ENCODE peak calls at places on chromosome 12, in four cellular contexts. P is HCT116, Z is stomach, G is HepG2. Y is an unnamed sample.

GRCh38 chr12:116533343-116534248 is 25.6 kb upstream of the MAP1LC3B2 start:
- DNase-seq in P (peak; percentile 62), Z (peak; percentile 79), G (no peak), Y (peak; percentile 80)

GRCh38 chr12:123942911-123943648 is 29.6 kb downstream of the CCDC92 start:
- DNase-seq in P (no peak), Z (no peak), G (no peak), Y (no peak)

GRCh38 chr12:100267603-100268281 is 765 bp downstream of the SCYL2 start:
- DNase-seq in P (no peak), Z (peak; percentile 33), G (peak; percentile 12), Y (no peak)

GRCh38 chr12:19431407-19432308 is 7.6 kb upstream of the AEBP2 start:
- DNase-seq in P (no peak), Z (no peak), G (no peak), Y (no peak)

GRCh38 chr12:19144287-19144686 is 14.8 kb downstream of the PLEKHA5 start:
- DNase-seq in P (no peak), Z (no peak), G (no peak), Y (no peak)

GRCh38 chr12:122203301-122203967 is at the start of gene B3GNT4:
- DNase-seq in P (peak; percentile 32), Z (peak; percentile 72), G (no peak), Y (no peak)

GRCh38 chr12:3090238-3091029 is 13.3 kb downstream of the TSPAN9 start:
- DNase-seq in P (no peak), Z (no peak), G (peak; percentile 29), Y (no peak)

GRCh38 chr12:10641735-10642500 is 28.5 kb upstream of the MAGOHB start:
- DNase-seq in P (no peak), Z (no peak), G (no peak), Y (no peak)

GRCh38 chr12:88419794-88420193 is 160.5 kb downstream of the KITLG start:
- DNase-seq in P (no peak), Z (peak; percentile 30), G (no peak), Y (no peak)

GRCh38 chr12:59708059-59708458 is 112.2 kb downstream of the SLC16A7 start:
- DNase-seq in P (peak; percentile 1), Z (no peak), G (no peak), Y (no peak)

GRCh38 chr12:52020539-52021336 is 14.0 kb downstream of the TAMALIN start:
- DNase-seq in P (no peak), Z (peak; percentile 55), G (peak; percentile 48), Y (no peak)

GRCh38 chr12:81461163-81461562 is 298.0 kb downstream of the PPFIA2 start:
- DNase-seq in P (no peak), Z (no peak), G (no peak), Y (no peak)

GRCh38 chr12:6373022-6373787 is 2.2 kb downstream of the SCNN1A start:
- DNase-seq in P (peak; percentile 65), Z (peak; percentile 44), G (no peak), Y (no peak)

GRCh38 chr12:25972783-25973182 is 14.3 kb downstream of the RASSF8 start:
- DNase-seq in P (no peak), Z (no peak), G (no peak), Y (no peak)

GRCh38 chr12:123886258-123886657 is 86.4 kb downstream of the CCDC92 start:
- DNase-seq in P (no peak), Z (no peak), G (no peak), Y (no peak)

GRCh38 chr12:121465921-121466799 is 66.2 kb downstream of the RNF34 start:
- DNase-seq in P (no peak), Z (peak; percentile 29), G (no peak), Y (no peak)

GRCh38 chr12:5390174-5390799 is 41.6 kb upstream of the NTF3 start:
- DNase-seq in P (no peak), Z (no peak), G (no peak), Y (no peak)

GRCh38 chr12:127383281-127383680 is 883.7 kb upstream of the TMEM132C start:
- DNase-seq in P (no peak), Z (no peak), G (no peak), Y (no peak)

GRCh38 chr12:124233041-124233836 is 61.7 kb upstream of the RFLNA start:
- DNase-seq in P (no peak), Z (peak; percentile 56), G (no peak), Y (no peak)

GRCh38 chr12:49244161-49244560 is 20.7 kb upstream of the TUBA1C start:
- DNase-seq in P (no peak), Z (no peak), G (no peak), Y (no peak)

GRCh38 chr12:56518570-56518969 is 3.0 kb upstream of the RBMS2 start:
- DNase-seq in P (no peak), Z (no peak), G (peak; percentile 38), Y (no peak)

GRCh38 chr12:91203610-91204009 is 21.0 kb upstream of the DCN start:
- DNase-seq in P (no peak), Z (no peak), G (no peak), Y (no peak)

GRCh38 chr12:57126561-57126960 is 1.7 kb upstream of the LRP1 start:
- DNase-seq in P (no peak), Z (no peak), G (no peak), Y (no peak)

GRCh38 chr12:130070017-130070653 is 92.1 kb upstream of the FZD10 start:
- DNase-seq in P (no peak), Z (no peak), G (no peak), Y (no peak)

GRCh38 chr12:76080729-76081415 is 3.6 kb downstream of the NAP1L1 start:
- DNase-seq in P (no peak), Z (no peak), G (peak; percentile 4), Y (no peak)

GRCh38 chr12:24424889-24425600 is 475.6 kb upstream of the SOX5 start:
- DNase-seq in P (no peak), Z (no peak), G (no peak), Y (no peak)

GRCh38 chr12:123288751-123289346 is 17.2 kb upstream of the CDK2AP1 start:
- DNase-seq in P (no peak), Z (no peak), G (no peak), Y (no peak)

GRCh38 chr12:89345830-89346740 is 6.2 kb downstream of the DUSP6 start:
- DNase-seq in P (peak; percentile 61), Z (peak; percentile 34), G (no peak), Y (peak; percentile 41)

GRCh38 chr12:113240395-113240794 is 19.1 kb downstream of the TPCN1 start:
- DNase-seq in P (no peak), Z (no peak), G (no peak), Y (no peak)

GRCh38 chr12:89351489-89352241 is 636 bp downstream of the DUSP6 start:
- DNase-seq in P (no peak), Z (peak; percentile 47), G (no peak), Y (no peak)

GRCh38 chr12:112848972-112849371 is 57.4 kb downstream of the RPH3A start:
- DNase-seq in P (no peak), Z (no peak), G (no peak), Y (no peak)

GRCh38 chr12:572532-572899 is 90.7 kb downstream of the NINJ2 start:
- DNase-seq in P (peak; percentile 21), Z (peak; percentile 23), G (peak; percentile 27), Y (no peak)

DNA sequence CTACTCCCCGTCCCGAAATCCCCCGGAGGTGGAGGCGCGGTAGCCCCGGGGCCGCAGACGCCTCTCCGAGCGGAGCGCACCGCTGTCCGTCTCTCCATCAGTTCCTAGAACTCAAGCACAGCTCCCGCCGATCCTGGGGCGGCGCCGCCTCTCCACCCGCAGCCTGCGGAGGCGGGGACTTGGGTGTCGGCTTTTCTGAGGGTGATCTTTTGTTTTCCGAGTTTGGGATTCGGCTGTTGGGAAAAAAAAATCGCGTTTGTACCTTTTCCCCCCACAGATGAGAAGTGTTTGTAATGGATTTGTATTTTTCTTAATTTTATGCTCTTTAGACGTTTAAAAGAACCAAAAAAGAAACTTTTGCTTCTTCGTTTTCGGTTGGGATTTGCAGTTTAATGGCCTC is 26.6 kb downstream of the LRCOL1 start:
- DNase-seq in P (no peak), Z (no peak), G (no peak), Y (no peak)
- TF ChIP-seq POLR2AphosphoS5 in P (no peak), Z (no peak), G (no peak), Y (no peak)

GRCh38 chr12:4143909-4144308 is 129.7 kb upstream of the CCND2 start:
- DNase-seq in P (peak; percentile 37), Z (no peak), G (peak; percentile 20), Y (no peak)

GRCh38 chr12:4144676-4145075 is 128.9 kb upstream of the CCND2 start:
- DNase-seq in P (no peak), Z (no peak), G (no peak), Y (no peak)

GRCh38 chr12:4139191-4139590 is 134.4 kb upstream of the CCND2 start:
- DNase-seq in P (no peak), Z (no peak), G (no peak), Y (no peak)

GRCh38 chr12:4140607-4141301 is 132.8 kb upstream of the CCND2 start:
- DNase-seq in P (no peak), Z (no peak), G (no peak), Y (no peak)

GRCh38 chr12:4141344-4142270 is 132.0 kb upstream of the CCND2 start:
- DNase-seq in P (no peak), Z (no peak), G (no peak), Y (no peak)
- TF ChIP-seq POLR2AphosphoS5 in P (no peak), Z (no peak), G (no peak), Y (no peak)

DNA sequence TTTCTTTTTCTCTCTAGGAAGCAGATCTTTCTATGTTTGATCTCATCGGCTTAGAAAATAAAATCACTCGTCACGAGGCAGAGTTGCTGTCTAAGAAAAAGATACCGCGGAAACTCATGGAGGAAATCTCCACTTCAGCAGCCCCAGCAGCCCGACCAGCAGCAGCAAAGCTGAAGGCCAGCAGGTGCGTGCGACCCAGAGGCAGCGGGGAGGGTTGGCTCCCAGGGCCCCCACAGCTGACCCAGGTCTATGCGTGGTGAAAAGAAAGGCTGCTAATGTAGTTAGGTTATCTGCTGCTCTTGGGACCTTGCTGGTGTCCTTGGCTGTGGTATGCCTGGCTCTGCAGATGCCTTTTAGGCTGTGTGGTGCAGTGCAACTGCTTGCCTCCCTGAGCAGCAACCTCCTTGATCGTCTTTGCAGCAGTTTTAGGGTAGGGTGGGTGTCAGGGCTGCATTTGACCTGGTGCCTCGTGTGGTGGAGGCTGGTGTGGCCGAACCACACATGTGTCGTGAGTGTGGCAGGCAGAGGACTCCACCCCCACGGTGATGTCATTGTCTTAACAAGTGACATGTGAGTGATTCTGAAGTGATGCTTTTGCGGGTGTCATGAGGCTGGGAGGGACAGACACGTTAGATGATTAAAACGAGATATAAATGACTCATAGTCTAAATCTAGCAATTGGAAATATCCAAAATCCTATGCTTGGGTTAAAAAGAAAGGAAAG is 68.6 kb downstream of the EP400 start:
- DNase-seq in P (no peak), Z (no peak), G (no peak), Y (no peak)
- TF ChIP-seq POLR2AphosphoS5 in P (no peak), Z (no peak), G (no peak), Y (no peak)

DNA sequence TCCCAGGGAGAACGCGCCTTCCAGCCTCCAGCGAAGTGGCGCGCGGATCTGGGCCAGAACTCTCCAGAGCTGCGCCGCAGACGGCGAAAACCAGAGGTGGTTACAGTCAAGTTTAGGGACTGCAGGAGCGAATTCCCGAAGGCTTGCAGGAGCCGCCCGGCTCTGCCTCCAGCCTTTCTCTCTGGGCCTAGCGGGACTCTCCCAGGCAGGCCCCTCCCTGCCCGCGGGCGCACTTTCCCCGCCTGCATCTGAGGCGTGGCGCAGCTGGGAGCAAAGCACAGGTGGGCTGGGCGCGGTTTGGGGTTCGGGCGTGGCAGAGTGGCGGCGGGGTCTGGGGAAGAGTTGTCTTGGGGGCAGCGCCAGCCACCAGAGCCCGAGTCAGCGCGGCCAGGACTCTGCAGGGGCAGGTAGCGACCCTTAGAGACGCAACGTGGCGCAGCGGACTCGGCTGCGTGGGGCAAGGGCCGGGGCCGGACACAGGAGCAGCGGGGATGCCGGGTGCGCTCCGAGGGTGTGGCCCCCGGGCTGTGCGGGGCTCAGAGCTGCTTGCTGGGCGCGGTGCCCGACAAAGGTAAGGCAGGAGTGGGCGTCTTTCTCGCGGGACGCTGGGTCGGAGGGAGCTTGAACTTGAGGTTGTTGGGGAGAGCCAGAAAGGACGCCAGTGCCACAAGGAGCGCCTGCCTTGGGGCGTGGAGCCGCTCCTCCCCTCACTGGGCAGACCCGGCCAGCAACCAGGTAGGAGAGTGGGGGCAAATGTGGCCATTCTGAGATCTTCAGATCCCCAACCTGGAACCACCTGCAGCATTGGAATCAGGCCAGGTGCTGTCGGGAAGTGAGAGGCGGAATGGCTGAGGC is 1126.0 kb downstream of the AACS start:
- DNase-seq in P (no peak), Z (no peak), G (no peak), Y (no peak)
- TF ChIP-seq POLR2AphosphoS5 in P (no peak), Z (no peak), G (no peak), Y (no peak)